ENCODE peak calls at places on chromosomes 11 and 22, in ten cellular contexts. T is HFFc6; Y is fibroblast of the aortic adventitia; F is RWPE2; W is body of pancreas; A is CD8-positive, alpha-beta T cell; V is stomach; Q is fibroblast of pulmonary artery; M is Panc1; C is adrenal gland. Z is an unnamed sample.

GRCh38 chr11:45133871-45134270 is 12.6 kb upstream of the PRDM11 start:
- DNase-seq in T (no peak), Y (no peak), F (no peak), W (no peak), A (no peak), V (no peak), Q (no peak), M (no peak), C (no peak), Z (no peak)

GRCh38 chr11:127998421-127998820 is 588.9 kb downstream of the ETS1 start:
- DNase-seq in T (peak; percentile 13), Y (no peak), F (no peak), W (no peak), A (no peak), V (no peak), Q (no peak), M (no peak), C (no peak), Z (no peak)

GRCh38 chr11:20353829-20354434 is 9.6 kb upstream of the HTATIP2 start:
- DNase-seq in T (peak; percentile 28), Y (peak; percentile 65), F (no peak), W (peak; percentile 52), A (no peak), V (peak; percentile 29), Q (peak; percentile 61), M (no peak), C (peak; percentile 70), Z (no peak)

GRCh38 chr11:134502153-134502550 is 90.1 kb upstream of the B3GAT1 start:
- DNase-seq in T (no peak), Y (no peak), F (no peak), W (no peak), A (no peak), V (peak; percentile 13), Q (no peak), M (no peak), C (peak; percentile 15), Z (no peak)

GRCh38 chr11:124762077-124762623 is at the start of gene ESAM:
- DNase-seq in T (no peak), Y (no peak), F (no peak), W (peak; percentile 65), A (peak; percentile 33), V (peak; percentile 76), Q (no peak), M (no peak), C (no peak), Z (no peak)

GRCh38 chr11:16881074-16881709 is 133.0 kb downstream of the PLEKHA7 start:
- DNase-seq in T (peak; percentile 18), Y (peak; percentile 48), F (no peak), W (peak; percentile 80), A (no peak), V (peak; percentile 76), Q (peak; percentile 56), M (no peak), C (peak; percentile 83), Z (no peak)

GRCh38 chr11:15627560-15627959 is 512.8 kb downstream of the INSC start:
- DNase-seq in T (peak; percentile 3), Y (peak; percentile 13), F (no peak), W (no peak), A (no peak), V (no peak), Q (peak; percentile 18), M (no peak), C (no peak), Z (no peak)

GRCh38 chr11:79090191-79090590 is 350.6 kb downstream of the TENM4 start:
- DNase-seq in T (no peak), Y (no peak), F (no peak), W (no peak), A (no peak), V (no peak), Q (no peak), M (no peak), C (no peak), Z (no peak)

GRCh38 chr22:22684605-22685561 is 40.5 kb downstream of the GGTLC2 start:
- DNase-seq in T (peak; percentile 35), Y (peak; percentile 82), F (no peak), W (peak; percentile 41), A (no peak), V (no peak), Q (peak; percentile 72), M (no peak), C (no peak), Z (no peak)

GRCh38 chr11:67432655-67433349 is 4.5 kb downstream of the RPS6KB2 start:
- DNase-seq in T (no peak), Y (no peak), F (no peak), W (no peak), A (no peak), V (no peak), Q (no peak), M (no peak), C (no peak), Z (no peak)

GRCh38 chr22:48742191-48742555 is 1085.5 kb downstream of the BRD1 start:
- DNase-seq in T (no peak), Y (no peak), F (no peak), W (no peak), A (no peak), V (no peak), Q (no peak), M (no peak), C (no peak), Z (no peak)

GRCh38 chr11:35555238-35555887 is 29.9 kb upstream of the PAMR1 start:
- DNase-seq in T (peak; percentile 37), Y (peak; percentile 73), F (no peak), W (no peak), A (no peak), V (no peak), Q (peak; percentile 35), M (no peak), C (no peak), Z (no peak)

GRCh38 chr11:35553021-35553420 is 27.6 kb upstream of the PAMR1 start:
- DNase-seq in T (no peak), Y (no peak), F (no peak), W (no peak), A (no peak), V (no peak), Q (no peak), M (no peak), C (no peak), Z (no peak)

GRCh38 chr11:35558468-35558867 is 33.1 kb upstream of the PAMR1 start:
- DNase-seq in T (no peak), Y (peak; percentile 85), F (no peak), W (no peak), A (no peak), V (no peak), Q (peak; percentile 60), M (no peak), C (no peak), Z (no peak)

GRCh38 chr11:35553831-35554230 is 28.4 kb upstream of the PAMR1 start:
- DNase-seq in T (peak; percentile 91), Y (peak; percentile 89), F (no peak), W (no peak), A (no peak), V (no peak), Q (peak; percentile 54), M (no peak), C (no peak), Z (peak; percentile 59)

DNA sequence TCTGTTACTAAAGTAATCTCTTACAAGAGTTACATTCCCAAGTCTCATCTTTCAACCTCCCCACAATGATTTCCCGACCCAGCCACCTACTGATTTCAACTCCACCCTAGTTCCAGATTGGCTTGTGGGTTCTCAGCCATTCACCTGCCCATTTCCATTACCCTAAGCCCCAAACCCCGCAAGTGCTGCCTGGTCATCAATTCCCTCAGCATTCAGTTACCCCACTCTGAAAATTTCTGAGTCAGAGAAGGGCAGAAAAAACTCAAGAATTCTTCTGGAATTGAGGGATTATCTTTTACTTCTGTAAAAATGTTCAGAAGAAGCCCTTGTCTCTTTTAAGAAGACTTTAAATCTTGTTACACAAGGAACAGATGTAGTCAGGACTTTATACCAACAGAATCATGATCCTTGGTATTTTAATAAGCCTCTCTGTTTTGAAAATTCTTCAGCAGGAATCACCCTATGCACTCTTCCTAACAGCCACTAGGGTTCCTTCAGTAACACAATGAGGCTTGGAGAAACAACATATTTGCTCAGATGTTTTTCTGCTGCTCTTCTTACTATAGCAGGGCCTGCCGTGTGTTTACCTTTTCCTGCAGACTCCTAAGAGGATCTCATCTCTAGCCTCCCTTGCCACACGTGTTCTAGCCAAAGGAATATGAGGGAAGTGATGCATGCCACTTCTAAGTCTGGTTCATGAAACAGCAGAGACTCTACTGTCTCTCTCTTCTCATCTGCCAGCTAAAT is 29.2 kb upstream of the PAMR1 start:
- DNase-seq in T (peak; percentile 56), Y (peak; percentile 54), F (no peak), W (no peak), A (no peak), V (no peak), Q (peak; percentile 32), M (no peak), C (no peak), Z (no peak)
- TF ChIP-seq CTCF in T (peak; percentile 75), Y (peak; percentile 62), F (peak; percentile 21), W (no peak), A (no peak), V (no peak), Q (peak; percentile 51), M (peak; percentile 26), C (no peak), Z (peak; percentile 40)

GRCh38 chr11:123653405-123653996 is 923 bp downstream of the SCN3B start:
- DNase-seq in T (no peak), Y (no peak), F (no peak), W (no peak), A (no peak), V (no peak), Q (no peak), M (no peak), C (no peak), Z (no peak)
- TF ChIP-seq CTCF in T (peak; percentile 38), Y (peak; percentile 11), F (no peak), W (no peak), A (no peak), V (no peak), Q (no peak), M (peak; percentile 39), C (no peak), Z (peak; percentile 20)

DNA sequence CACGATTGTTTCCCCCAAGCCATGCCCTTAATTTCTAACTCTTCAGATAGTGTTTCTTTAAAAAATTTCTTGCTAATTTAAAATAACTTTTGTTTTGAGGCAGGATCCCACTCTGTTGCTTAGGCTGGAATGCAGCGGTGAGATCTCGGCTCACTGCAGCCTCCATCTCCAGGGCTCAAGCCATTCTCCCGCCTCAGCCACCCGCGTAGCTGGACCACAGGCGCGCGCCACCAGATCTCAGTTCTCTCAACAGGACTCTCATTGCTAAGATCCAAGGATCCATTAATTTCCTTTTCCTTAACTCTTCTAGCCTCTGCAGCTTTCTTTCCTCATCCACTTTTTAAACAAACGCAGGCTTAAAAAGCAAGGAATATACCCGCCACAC is 323 bp upstream of the MED17 start:
- DNase-seq in T (peak; percentile 4), Y (no peak), F (no peak), W (no peak), A (no peak), V (no peak), Q (no peak), M (no peak), C (no peak), Z (no peak)
- TF ChIP-seq CTCF in T (peak; percentile 66), Y (no peak), F (no peak), W (no peak), A (no peak), V (no peak), Q (no peak), M (no peak), C (no peak), Z (no peak)

DNA sequence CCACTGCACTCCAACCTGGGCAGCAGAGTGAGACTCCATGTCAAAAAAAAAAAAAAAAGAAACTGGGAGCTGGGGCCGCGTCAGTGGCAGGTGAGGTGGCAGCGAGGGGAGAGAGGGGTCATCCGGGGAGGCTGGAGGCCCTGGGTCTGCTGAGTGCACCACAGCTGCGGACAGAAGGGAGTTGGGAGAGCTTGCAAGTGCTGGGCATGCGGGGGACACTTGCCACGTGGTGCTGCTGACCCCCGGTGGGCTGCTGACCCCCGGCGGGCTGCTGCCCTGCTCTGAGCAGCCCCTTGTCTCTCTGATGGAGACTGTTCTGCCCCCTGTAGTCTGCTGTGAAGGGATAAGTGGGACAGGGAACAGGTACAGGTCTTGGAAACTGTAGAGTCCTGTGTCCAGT is 2.6 kb downstream of the DRAP1 start:
- DNase-seq in T (no peak), Y (no peak), F (no peak), W (no peak), A (no peak), V (no peak), Q (no peak), M (no peak), C (no peak), Z (no peak)
- TF ChIP-seq CTCF in T (no peak), Y (no peak), F (no peak), W (no peak), A (no peak), V (no peak), Q (no peak), M (no peak), C (no peak), Z (no peak)

Z was measured in HFF-Myc.